ENCODE peak calls at places on chromosomes 16 and 17, in eight cellular contexts. A is activated naive CD8-positive, alpha-beta T cell treated with anti-CD3 and anti-CD28 coated beads, Interleukin-2, amount 50 U/mL, for 24 hours; T is SJCRH30; L is activated T-helper 1 cell treated with anti-CD3 and anti-CD28 coated beads, Interleukin-2, amount 50 U/mL, for 16 hours; J is right lobe of liver; R is HAP-1; Z is activated T-cell treated with anti-CD3 and anti-CD28 coated beads for 4 hours; Q is KBM-7. W is an unnamed sample.

GRCh38 chr16:81550412-81550768 is 105.8 kb downstream of the CMIP start:
- DNase-seq in R (no peak), A (no peak), Q (no peak), Z (no peak), T (no peak), J (no peak), L (no peak), W (no peak)

GRCh38 chr17:66571745-66572144 is 263.2 kb upstream of the CACNG5 start:
- DNase-seq in T (no peak), R (no peak), Q (no peak), J (no peak), Z (no peak), A (no peak), L (no peak), W (no peak)

GRCh38 chr16:72124761-72125634 is 31.4 kb downstream of the DHX38 start:
- DNase-seq in L (peak; percentile 26), R (peak; percentile 84), A (peak; percentile 68), Z (peak; percentile 48), Q (peak; percentile 64), T (peak; percentile 45), J (peak; percentile 67), W (peak; percentile 69)

GRCh38 chr17:17919169-17920107 is 52.8 kb downstream of the TOM1L2 start:
- DNase-seq in Z (peak; percentile 58), T (peak; percentile 96), L (peak; percentile 17), J (peak; percentile 76), Q (peak; percentile 81), A (peak; percentile 70), R (peak; percentile 87), W (peak; percentile 88)

GRCh38 chr17:3978421-3979275 is 14.4 kb upstream of the ATP2A3 start:
- DNase-seq in T (no peak), L (no peak), Q (no peak), Z (no peak), A (no peak), J (peak; percentile 51), R (no peak), W (peak; percentile 79)

GRCh38 chr16:72400257-72401078 is 228.5 kb upstream of the PMFBP1 start:
- DNase-seq in Z (no peak), L (no peak), Q (peak; percentile 88), T (peak; percentile 42), J (no peak), A (peak; percentile 26), R (peak; percentile 76), W (peak; percentile 66)

GRCh38 chr17:46057366-46057765 is 58.3 kb downstream of the STH start:
- DNase-seq in A (no peak), R (no peak), J (no peak), Q (no peak), T (no peak), Z (no peak), L (no peak), W (no peak)

GRCh38 chr16:10256855-10257641 is 74.8 kb upstream of the GRIN2A start:
- DNase-seq in Z (peak; percentile 17), Q (peak; percentile 65), L (peak; percentile 6), J (peak; percentile 62), A (peak; percentile 56), T (peak; percentile 9), R (peak; percentile 59), W (peak; percentile 37)

GRCh38 chr17:69874220-69874670 is 200.8 kb upstream of the KCNJ16 start:
- DNase-seq in Q (no peak), L (no peak), Z (no peak), R (no peak), J (no peak), A (no peak), T (no peak), W (no peak)

GRCh38 chr16:57726433-57726947 is 9.1 kb upstream of the KATNB1 start:
- DNase-seq in R (no peak), L (no peak), J (no peak), Q (no peak), T (no peak), Z (no peak), A (no peak), W (no peak)